ENCODE peak calls at places on chromosome 5, in five cellular contexts. P is prostate gland, U is thyroid gland, B is heart left ventricle, G is spleen. A is an unnamed sample.

GRCh38 chr5:533243-534005 is 9.2 kb upstream of the SLC9A3 start:
- DNase-seq in U (no peak), B (no peak), G (peak), P (no peak), A (no peak)

GRCh38 chr5:106106384-106106783 is 1564.4 kb downstream of the EFNA5 start:
- DNase-seq in U (no peak), B (no peak), G (no peak), P (no peak), A (no peak)

GRCh38 chr5:62969409-62970120 is 390.9 kb downstream of the LRRC70 start:
- DNase-seq in G (no peak), P (no peak), U (peak), B (no peak), A (no peak)

GRCh38 chr5:60382761-60383160 is 317.2 kb downstream of the DEPDC1B start:
- DNase-seq in U (peak), B (no peak), P (no peak), G (no peak), A (peak)

GRCh38 chr5:43019615-43020293 is 20.4 kb downstream of the ANXA2R start:
- DNase-seq in P (peak), G (peak), U (peak), B (peak), A (peak)

GRCh38 chr5:180394031-180394636 is 41.0 kb upstream of the GFPT2 start:
- DNase-seq in U (no peak), B (no peak), G (no peak), P (no peak), A (no peak)

GRCh38 chr5:133867851-133868545 is 100.4 kb downstream of the C5orf15 start:
- DNase-seq in B (no peak), U (no peak), G (no peak), P (no peak), A (no peak)

GRCh38 chr5:111461934-111462333 is 50.4 kb downstream of the STARD4 start:
- DNase-seq in G (no peak), U (no peak), B (no peak), P (no peak), A (no peak)

GRCh38 chr5:180142008-180142803 is 66.8 kb downstream of the RASGEF1C start:
- DNase-seq in B (no peak), U (no peak), P (no peak), G (no peak), A (no peak)

GRCh38 chr5:178069909-178070308 is 43.4 kb upstream of the N4BP3 start:
- DNase-seq in P (peak), U (peak), G (peak), B (no peak), A (peak)

GRCh38 chr5:131357739-131358561 is 94.1 kb downstream of the CDC42SE2 start:
- DNase-seq in G (no peak), P (no peak), B (no peak), U (no peak), A (no peak)

GRCh38 chr5:113520429-113520828 is 6.9 kb downstream of the YTHDC2 start:
- DNase-seq in P (no peak), B (no peak), U (no peak), G (no peak), A (peak)

GRCh38 chr5:126309860-126310259 is 113.3 kb upstream of the GRAMD2B start:
- DNase-seq in P (no peak), U (no peak), B (no peak), G (no peak), A (no peak)

GRCh38 chr5:82594097-82594496 is 315.9 kb upstream of the RPS23 start:
- DNase-seq in P (no peak), U (no peak), G (no peak), B (no peak), A (no peak)

GRCh38 chr5:142342128-142342981 is 17.5 kb upstream of the SPRY4 start:
- DNase-seq in G (no peak), B (peak), P (no peak), U (no peak), A (no peak)

GRCh38 chr5:9196403-9197224 is 349.3 kb downstream of the SEMA5A start:
- DNase-seq in P (no peak), U (no peak), G (no peak), B (no peak), A (no peak)

GRCh38 chr5:104363567-104363966 is 801.0 kb upstream of the NUDT12 start:
- DNase-seq in P (no peak), U (no peak), G (no peak), B (no peak), A (no peak)

GRCh38 chr5:42813533-42813932 is 1.8 kb upstream of the SELENOP start:
- DNase-seq in P (no peak), G (no peak), U (peak), B (no peak), A (no peak)

GRCh38 chr5:143650296-143650695 is 161.7 kb upstream of the HMHB1 start:
- DNase-seq in B (no peak), G (no peak), U (no peak), P (no peak), A (no peak)

GRCh38 chr5:77797133-77797532 is 21.0 kb upstream of the TBCA start:
- DNase-seq in P (no peak), B (no peak), U (no peak), G (no peak), A (no peak)

DNA sequence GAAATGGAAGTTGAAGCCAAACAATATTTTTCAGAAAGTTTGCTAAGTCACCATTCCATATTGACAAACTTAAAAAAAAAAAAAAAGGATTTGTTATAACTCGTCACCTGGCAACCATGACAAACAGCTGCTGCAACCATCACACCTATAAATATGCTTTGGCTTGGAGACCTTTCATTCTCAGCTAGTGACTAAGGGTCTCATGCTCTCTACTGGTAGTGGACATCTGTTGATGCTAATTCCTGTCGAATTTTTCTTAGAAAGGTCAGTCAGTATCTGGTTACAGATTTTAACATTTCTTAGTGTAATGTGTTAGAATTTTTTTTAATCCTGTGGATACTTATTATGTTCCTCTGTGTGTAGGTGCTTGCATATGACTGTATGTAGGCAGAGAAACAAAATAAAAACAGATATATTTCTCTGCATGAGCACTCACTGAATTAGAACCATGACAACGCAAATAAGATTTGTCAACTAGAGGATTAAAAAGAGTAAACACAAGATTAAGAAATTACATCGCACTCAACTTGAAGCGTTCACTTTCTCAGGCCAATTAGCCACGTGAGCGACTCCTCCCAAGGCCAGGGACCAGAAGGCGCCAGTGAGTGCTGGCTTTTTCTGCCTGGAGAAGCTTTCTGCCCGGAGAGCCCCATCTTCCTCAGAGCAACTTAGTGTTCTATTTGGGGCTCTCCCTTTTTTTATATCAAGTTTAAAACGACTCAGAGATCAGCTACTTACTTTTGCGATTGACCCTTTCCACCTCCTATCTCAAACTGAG is 27.0 kb upstream of the ZNF622 start:
- DNase-seq in P (peak), B (peak), U (peak), G (no peak), A (no peak)
- TF ChIP-seq POLR2A in P (no peak), B (no peak), U (no peak), G (no peak), A (no peak)

GRCh38 chr5:138032572-138033274 is at the start of gene FAM13B:
- DNase-seq in U (peak), P (peak), B (peak), G (peak), A (peak)
- TF ChIP-seq POLR2A in U (peak), P (peak), B (no peak), G (peak), A (peak)

DNA sequence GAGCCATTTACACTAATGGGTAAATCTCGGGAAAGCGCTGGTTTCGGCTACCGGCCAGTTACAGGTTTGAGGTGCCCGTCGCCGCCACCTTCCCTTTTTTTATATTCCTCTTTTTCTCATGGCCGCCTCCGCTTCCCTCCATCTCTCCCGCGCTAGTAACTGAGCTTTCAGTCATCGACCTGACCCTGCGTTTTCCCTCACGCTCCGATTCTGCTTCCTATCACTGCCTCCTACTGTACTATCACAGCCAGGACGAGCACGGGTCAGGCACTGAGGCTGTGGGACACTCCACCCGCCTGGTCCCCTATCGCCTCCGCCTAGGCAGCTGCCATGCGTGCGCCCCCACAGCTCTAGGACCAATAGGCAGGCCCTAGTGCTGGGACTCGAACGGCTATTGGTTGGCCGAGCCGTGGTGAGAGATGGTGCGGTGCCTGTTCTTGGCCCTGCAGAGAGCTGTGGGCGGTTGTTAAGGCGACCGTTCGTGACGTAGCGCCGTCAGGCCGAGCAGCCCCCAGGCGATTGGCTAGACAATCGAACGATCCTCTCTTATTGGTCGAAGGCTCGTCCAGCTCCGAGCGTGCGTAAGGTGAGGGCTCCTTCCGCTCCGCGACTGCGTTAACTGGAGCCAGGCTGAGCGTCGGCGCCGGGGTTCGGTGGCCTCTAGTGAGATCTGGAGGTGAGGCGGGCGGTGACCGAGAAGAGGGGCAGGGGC is at the start of gene HMGCR:
- DNase-seq in P (peak), U (peak), G (peak), B (peak), A (peak)
- TF ChIP-seq POLR2A in P (peak), U (peak), G (no peak), B (no peak), A (peak)

DNA sequence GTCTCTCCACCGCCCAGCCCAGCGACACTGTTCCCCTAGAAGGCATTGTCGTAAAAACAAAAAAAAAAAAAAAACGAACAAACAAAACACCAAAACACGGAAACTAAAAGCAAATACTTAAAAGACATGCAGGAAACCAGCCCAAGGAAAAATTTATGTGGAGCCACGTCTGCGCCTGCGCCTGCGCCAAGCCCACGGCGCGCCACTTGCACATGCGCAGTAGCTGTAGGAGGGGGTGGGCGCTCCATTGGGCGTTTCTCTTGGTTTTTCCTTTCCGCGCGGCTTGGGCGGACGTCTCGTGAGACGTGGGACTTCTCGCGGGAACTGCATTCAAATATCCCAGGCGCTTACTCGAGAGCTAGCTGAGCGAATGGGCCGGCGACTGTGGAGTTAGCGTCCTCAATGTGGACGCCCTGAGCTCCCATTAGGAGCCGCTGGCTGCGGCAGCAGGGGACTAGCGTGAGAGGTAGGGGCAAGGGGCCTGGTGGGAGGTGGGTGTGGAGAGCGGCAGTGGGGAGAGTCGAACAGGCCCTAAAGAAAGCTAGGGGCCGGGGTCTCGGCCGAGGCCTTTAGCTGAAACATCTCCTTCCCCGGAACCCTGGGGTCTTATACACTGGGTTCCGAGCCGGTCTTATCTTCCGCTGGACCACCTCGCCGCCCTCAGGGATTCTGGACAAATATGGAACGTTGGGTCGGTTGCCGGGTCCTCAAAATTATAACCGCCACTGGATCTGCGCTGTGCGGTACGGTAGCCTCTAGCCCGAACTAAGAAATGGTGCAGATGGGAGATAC is at the start of gene SPDL1:
- DNase-seq in B (peak), U (peak), G (peak), P (peak), A (peak)
- TF ChIP-seq POLR2A in B (no peak), U (peak), G (no peak), P (peak), A (peak)

GRCh38 chr5:22465616-22466015 is 387.5 kb downstream of the CDH12 start:
- DNase-seq in U (no peak), G (no peak), P (no peak), B (no peak), A (no peak)

GRCh38 chr5:22470408-22470807 is 382.7 kb downstream of the CDH12 start:
- DNase-seq in G (no peak), U (no peak), B (no peak), P (no peak), A (no peak)

GRCh38 chr5:22471154-22471553 is 382.0 kb downstream of the CDH12 start:
- DNase-seq in P (no peak), B (no peak), U (no peak), G (no peak), A (no peak)

DNA sequence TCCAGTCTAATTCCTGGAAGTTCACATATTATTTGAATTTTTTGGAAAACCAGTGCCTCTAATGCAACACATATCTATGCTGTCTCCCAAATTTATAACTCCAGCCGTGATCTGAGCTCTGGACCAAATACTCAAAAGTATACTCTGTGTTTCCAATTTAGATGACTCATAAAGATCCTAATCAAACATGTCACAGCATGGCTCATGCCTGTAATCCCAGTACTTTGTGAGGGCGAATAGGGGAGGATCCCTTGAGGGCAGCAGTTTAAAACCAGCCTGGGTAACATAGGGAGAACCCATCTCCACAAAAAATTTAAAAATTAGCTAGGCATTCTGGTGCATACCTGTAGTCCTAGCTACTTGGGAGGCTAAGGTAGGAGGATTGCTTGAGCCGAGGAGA is 388.0 kb downstream of the CDH12 start:
- DNase-seq in G (no peak), P (no peak), U (no peak), B (no peak), A (no peak)
- TF ChIP-seq POLR2A in G (no peak), P (no peak), U (no peak), B (no peak), A (no peak)

GRCh38 chr5:135600141-135600570 is 21.4 kb upstream of the CXCL14 start:
- DNase-seq in U (no peak), B (no peak), P (no peak), G (no peak), A (no peak)
- TF ChIP-seq POLR2A in U (no peak), B (no peak), P (no peak), G (no peak), A (no peak)

DNA sequence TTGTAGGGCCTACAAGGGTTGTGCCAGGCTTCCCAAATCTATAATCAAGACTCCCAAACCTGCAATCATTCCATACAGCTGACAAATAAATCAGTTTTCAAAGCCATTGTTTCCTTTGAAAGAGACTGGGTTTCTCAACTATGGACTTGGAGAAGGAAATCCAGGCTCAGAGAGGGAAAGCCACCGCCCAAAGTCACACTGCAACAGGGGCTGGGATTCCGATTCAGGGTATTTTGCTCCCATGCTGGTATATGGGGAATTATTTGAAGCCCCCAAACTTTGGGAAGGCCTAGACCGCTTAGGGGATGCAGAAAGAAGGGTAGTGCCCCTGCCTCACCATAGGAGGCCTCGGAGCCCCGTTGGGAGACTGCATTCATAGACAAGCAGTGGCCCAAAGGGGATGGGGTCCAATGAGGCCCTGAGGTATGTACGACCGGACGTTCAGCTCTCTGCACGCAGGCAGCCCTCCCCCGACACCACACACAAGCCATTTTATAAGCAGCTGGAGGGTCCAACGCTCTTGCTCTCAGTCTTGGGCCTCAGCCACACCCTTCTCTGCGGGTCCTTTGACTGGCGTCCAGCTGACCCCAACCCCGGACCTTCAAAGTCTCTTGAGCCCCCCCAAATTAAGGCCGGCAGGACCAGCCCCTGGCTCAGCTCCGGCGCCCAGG is 712 bp downstream of the ANXA6 start:
- DNase-seq in B (no peak), P (no peak), U (no peak), G (peak), A (no peak)
- TF ChIP-seq POLR2A in B (no peak), P (no peak), U (no peak), G (no peak), A (no peak)

DNA sequence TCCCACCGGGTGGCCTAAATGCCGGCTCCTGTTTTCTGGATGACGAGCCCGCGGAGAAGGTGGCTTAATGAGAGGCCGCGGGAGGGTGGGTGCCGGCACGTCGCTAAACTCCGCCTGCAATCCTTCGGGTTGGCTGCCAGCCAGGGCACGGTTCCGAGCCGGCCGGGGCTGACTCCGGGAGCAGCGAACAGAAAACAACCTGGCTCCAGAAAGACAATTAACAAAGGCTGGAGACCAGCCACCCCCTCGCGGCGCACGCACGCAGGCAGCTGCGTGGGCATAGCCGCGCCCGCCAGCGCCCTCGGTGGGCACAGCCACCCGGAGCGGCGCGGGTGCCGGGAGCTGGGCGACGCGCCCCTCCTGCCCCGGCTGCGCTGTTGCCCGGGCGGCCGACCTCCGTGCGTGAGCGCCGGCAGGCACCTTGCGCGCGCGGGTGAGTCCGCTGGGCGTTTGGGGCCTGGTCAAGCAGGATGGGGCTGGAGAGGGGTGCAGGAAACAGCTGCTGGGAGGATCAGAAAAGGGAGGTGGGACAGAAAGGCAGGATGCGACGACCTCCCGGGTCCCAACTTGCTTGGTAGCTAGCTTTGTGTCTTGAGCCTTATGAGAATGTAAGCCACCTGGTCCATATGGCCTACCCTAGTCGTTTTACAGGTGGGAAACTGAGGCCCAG is at the start of gene ARHGEF37:
- DNase-seq in G (peak), B (peak), P (peak), U (peak), A (peak)
- TF ChIP-seq POLR2A in G (no peak), B (no peak), P (peak), U (peak), A (peak)

A was measured in erythroblast.